ENCODE peak calls at places on chromosomes 7 and 10, in seven cellular contexts. R, S, K, J, Q, F and N are unnamed samples. For H3K4me1, the result is how much of the 10 kb centered on the place peaks cover.

GRCh38 chr7:66629222-66629658 is 559 bp downstream of the KCTD7 start:
- DNase-seq in R (no peak), S (no peak), K (peak), J (no peak), Q (no peak), F (no peak), N (no peak)

GRCh38 chr7:38107486-38107893 is 70.6 kb upstream of the STARD3NL start:
- DNase-seq in R (peak), S (peak), K (peak), J (peak), Q (peak), F (peak), N (peak)

GRCh38 chr7:12323415-12323814 is 80.2 kb downstream of the VWDE start:
- DNase-seq in R (no peak), S (no peak), K (no peak), J (no peak), Q (no peak), F (no peak), N (no peak)

GRCh38 chr10:83253272-83253671 is 886.0 kb upstream of the GHITM start:
- DNase-seq in R (no peak), S (no peak), K (no peak), J (no peak), Q (no peak), F (no peak), N (no peak)

GRCh38 chr7:51649-52048 is 140.7 kb upstream of the FAM20C start:
- DNase-seq in R (no peak), S (no peak), K (peak), J (no peak), Q (no peak), F (no peak), N (no peak)

GRCh38 chr7:83985766-83986165 is 208.8 kb downstream of the SEMA3A start:
- DNase-seq in R (no peak), S (no peak), K (no peak), J (no peak), Q (no peak), F (no peak), N (no peak)

GRCh38 chr7:24475573-24475972 is 97.7 kb upstream of the PALS2 start:
- DNase-seq in R (no peak), S (no peak), K (no peak), J (no peak), Q (no peak), F (no peak), N (no peak)

GRCh38 chr10:97805096-97805879 is 33.5 kb upstream of the SFRP5 start:
- DNase-seq in R (peak), S (no peak), K (no peak), J (peak), Q (no peak), F (peak), N (no peak)

GRCh38 chr7:47331179-47331565 is 250.7 kb downstream of the TNS3 start:
- DNase-seq in R (no peak), S (no peak), K (no peak), J (no peak), Q (no peak), F (no peak), N (no peak)

GRCh38 chr10:122263971-122264370 is 7.1 kb upstream of the BTBD16 start:
- DNase-seq in R (no peak), S (peak), K (no peak), J (no peak), Q (no peak), F (no peak), N (no peak)

GRCh38 chr7:6323936-6324701 is 51.7 kb upstream of the CYTH3 start:
- DNase-seq in R (no peak), S (no peak), K (no peak), J (no peak), Q (no peak), F (peak), N (no peak)

GRCh38 chr7:2967705-2968104 is 76.0 kb downstream of the CARD11 start:
- DNase-seq in R (no peak), S (no peak), K (no peak), J (no peak), Q (no peak), F (no peak), N (no peak)

GRCh38 chr10:33566001-33566400 is 231.5 kb upstream of the NRP1 start:
- DNase-seq in R (no peak), S (no peak), K (no peak), J (no peak), Q (no peak), F (no peak), N (no peak)

GRCh38 chr10:101767600-101767945 is 8.3 kb downstream of the FGF8 start:
- DNase-seq in R (no peak), S (no peak), K (no peak), J (no peak), Q (no peak), F (no peak), N (no peak)

GRCh38 chr7:3455826-3456444 is 154.9 kb downstream of the SDK1 start:
- DNase-seq in R (no peak), S (no peak), K (no peak), J (no peak), Q (no peak), F (no peak), N (no peak)

GRCh38 chr7:54885285-54885684 is 126.3 kb upstream of the SEC61G start:
- DNase-seq in R (no peak), S (no peak), K (no peak), J (no peak), Q (no peak), F (no peak), N (no peak)

GRCh38 chr7:98745722-98746318 is 124.0 kb downstream of the TMEM130 start:
- DNase-seq in R (peak), S (peak), K (peak), J (peak), Q (no peak), F (peak), N (peak)

GRCh38 chr7:128167316-128167691 is 73.8 kb upstream of the LEP start:
- DNase-seq in R (no peak), S (peak), K (no peak), J (peak), Q (no peak), F (no peak), N (no peak)

GRCh38 chr7:33534830-33535229 is 370.5 kb upstream of the BMPER start:
- DNase-seq in R (no peak), S (no peak), K (no peak), J (no peak), Q (no peak), F (no peak), N (no peak)

GRCh38 chr7:130961128-130961601 is 227.2 kb upstream of the KLF14 start:
- DNase-seq in R (peak), S (peak), K (no peak), J (peak), Q (no peak), F (no peak), N (no peak)

GRCh38 chr7:12814107-12814506 is 126.7 kb downstream of the ARL4A start:
- DNase-seq in R (no peak), S (no peak), K (no peak), J (no peak), Q (peak), F (no peak), N (no peak)

GRCh38 chr7:25777969-25778767 is 373.8 kb upstream of the NFE2L3 start:
- DNase-seq in R (no peak), S (no peak), K (no peak), J (no peak), Q (no peak), F (peak), N (no peak)

GRCh38 chr7:76318488-76319353 is 16.2 kb downstream of the HSPB1 start:
- DNase-seq in R (peak), S (peak), K (peak), J (peak), Q (no peak), F (peak), N (no peak)

GRCh38 chr10:31490858-31491504 is 172.0 kb downstream of the ZEB1 start:
- DNase-seq in R (no peak), S (peak), K (no peak), J (peak), Q (no peak), F (no peak), N (peak)

GRCh38 chr10:121675344-121675743 is 77.1 kb upstream of the FGFR2 start:
- DNase-seq in R (no peak), S (no peak), K (no peak), J (no peak), Q (no peak), F (no peak), N (no peak)

GRCh38 chr7:7965301-7965700 is 3.3 kb upstream of the GLCCI1 start:
- DNase-seq in R (no peak), S (no peak), K (no peak), J (no peak), Q (no peak), F (no peak), N (no peak)

GRCh38 chr10:14603539-14604102 is 171.1 kb downstream of the FAM107B start:
- DNase-seq in R (peak), S (no peak), K (no peak), J (no peak), Q (no peak), F (peak), N (no peak)

GRCh38 chr7:132930881-132931280 is 151.0 kb downstream of the CHCHD3 start:
- DNase-seq in R (no peak), S (peak), K (no peak), J (no peak), Q (no peak), F (no peak), N (no peak)

GRCh38 chr10:82674036-82674435 is 799.0 kb downstream of the NRG3 start:
- DNase-seq in R (no peak), S (no peak), K (no peak), J (no peak), Q (no peak), F (no peak), N (no peak)

GRCh38 chr10:29131952-29132820 is 156.7 kb upstream of the LYZL1 start:
- DNase-seq in R (no peak), S (no peak), K (no peak), J (no peak), Q (no peak), F (no peak), N (no peak)

GRCh38 chr7:145036592-145037386 is 200.9 kb upstream of the TPK1 start:
- DNase-seq in R (peak), S (peak), K (no peak), J (peak), Q (no peak), F (no peak), N (peak)

GRCh38 chr7:128217972-128218652 is 23.0 kb upstream of the LEP start:
- DNase-seq in R (no peak), S (peak), K (no peak), J (no peak), Q (no peak), F (no peak), N (no peak)

GRCh38 chr10:24351883-24352778 is 143.2 kb downstream of the KIAA1217 start:
- DNase-seq in R (no peak), S (no peak), K (no peak), J (no peak), Q (no peak), F (no peak), N (no peak)

DNA sequence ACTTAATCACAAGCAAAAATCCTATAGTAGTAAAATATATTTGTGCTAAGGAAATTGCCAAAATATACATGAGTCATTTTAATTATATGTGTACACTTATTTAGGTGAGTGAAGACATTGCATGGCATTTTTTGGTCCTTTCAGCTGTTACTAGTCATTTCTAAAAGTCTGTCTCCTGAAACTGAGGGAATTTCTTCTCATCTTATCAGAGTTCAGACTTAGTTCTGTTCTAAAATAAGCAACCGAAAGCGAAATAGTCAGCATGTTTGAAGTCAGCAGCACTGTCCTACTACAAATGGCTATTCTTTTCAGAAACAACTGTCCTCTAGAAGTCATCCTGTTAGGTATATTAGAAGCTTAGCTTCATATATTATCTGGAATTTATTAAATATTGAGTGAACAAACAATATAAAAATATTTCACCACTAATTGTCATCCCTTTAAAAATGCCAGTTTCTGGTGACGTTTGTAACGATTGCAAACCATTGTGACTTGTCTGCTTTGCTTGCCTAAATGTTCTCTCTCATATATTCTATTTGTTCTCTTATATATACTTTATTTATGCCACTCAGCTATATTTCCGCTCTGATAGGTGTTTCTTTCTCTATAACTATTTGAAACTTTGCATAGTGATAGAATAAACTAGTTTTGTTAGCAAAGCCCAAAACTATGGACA is 227.4 kb upstream of the KAT6B start:
- DNase-seq in R (no peak), S (no peak), K (no peak), J (no peak), Q (no peak), F (no peak), N (no peak)
- H3K27ac ChIP-seq in R (no peak), S (no peak), K (no peak), J (no peak), Q (no peak), F (no peak), N (no peak)

DNA sequence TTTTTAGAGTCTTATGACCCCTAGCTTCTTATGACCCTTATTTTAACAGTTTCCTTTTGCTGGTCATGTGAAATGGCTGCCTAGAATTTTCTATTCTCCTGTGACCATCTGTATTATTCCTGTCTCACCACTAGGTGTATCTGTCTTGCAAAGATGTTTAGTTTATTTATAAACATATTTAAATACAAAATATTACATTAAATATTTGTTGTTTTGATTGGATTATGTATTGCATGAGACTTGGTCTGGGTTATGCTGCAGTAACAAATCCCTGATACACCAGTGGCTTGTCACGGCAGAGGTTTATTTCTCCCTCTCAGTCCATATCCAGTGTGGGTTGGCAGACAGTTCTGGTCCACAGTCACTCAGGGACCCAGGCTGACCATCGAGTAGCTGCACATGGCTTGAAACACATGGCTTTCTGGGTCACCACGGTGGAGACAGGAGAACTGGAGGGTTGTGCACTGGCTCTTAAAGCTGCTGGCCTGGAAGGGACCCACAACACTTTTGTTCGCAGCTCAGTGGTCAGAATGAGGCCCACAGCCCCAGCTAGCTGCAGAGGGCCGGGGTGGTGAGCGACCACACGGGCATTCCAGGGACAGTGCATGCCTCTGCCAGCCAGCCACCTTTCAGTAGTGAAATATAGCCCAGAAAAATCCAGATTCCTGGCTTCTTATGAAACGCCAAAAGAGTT is 7.4 kb downstream of the RASSF4 start:
- DNase-seq in R (no peak), S (no peak), K (no peak), J (no peak), Q (no peak), F (no peak), N (no peak)
- H3K4me1 ChIP-seq in R (under half), S (under half), K (half or more), J (under half), Q (under half), F (half or more), N (under half)

GRCh38 chr10:90983940-90984549 is 63.2 kb upstream of the ANKRD1 start:
- DNase-seq in R (no peak), S (no peak), K (no peak), J (no peak), Q (no peak), F (no peak), N (no peak)
- H3K27ac ChIP-seq in R (no peak), S (no peak), K (no peak), J (no peak), Q (no peak), F (no peak), N (no peak)

GRCh38 chr10:77415311-77415960 is 222.2 kb downstream of the KCNMA1 start:
- DNase-seq in R (no peak), S (no peak), K (no peak), J (no peak), Q (no peak), F (no peak), N (no peak)
- H3K4me1 ChIP-seq in R (under half), S (under half), K (under half), J (under half), Q (under half), F (under half), N (half or more)

GRCh38 chr10:3464760-3465405 is 292.3 kb upstream of the PITRM1 start:
- DNase-seq in R (no peak), S (no peak), K (no peak), J (no peak), Q (no peak), F (no peak), N (no peak)
- H3K27ac ChIP-seq in R (no peak), S (peak), K (peak), J (no peak), Q (peak), F (peak), N (peak)

DNA sequence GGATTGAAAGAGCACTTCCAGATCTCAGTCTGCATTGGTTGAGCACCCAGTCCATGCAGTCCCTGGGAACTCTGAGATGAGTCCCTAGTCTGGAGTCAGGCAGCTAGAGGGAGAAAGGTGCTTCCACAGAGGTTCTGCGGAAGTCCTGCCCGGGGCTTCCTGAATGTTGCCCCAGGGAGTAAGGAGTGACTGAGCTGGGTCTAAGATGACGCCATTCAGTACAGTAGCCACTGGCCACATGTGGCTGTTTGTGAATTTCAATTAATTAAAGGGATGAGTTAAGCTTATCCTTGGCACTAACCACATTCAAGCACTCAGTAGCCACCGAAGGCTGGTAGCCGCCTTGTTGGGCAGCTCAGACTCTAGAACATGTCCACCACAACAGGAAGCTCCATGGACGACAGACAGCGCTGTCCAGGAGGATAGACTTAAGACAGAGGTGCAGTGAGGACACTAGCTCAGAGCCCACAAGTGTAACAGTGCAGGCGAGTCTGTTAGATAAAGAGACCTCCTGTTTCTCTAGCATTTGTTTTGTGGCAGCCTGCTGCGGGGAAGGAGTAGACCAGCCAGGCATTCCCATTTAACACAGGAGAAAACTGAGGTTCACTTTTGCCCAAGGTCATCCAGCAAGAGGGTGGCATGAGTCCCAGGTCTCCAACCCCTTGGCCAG is 101.6 kb upstream of the PPIF start:
- DNase-seq in R (no peak), S (no peak), K (no peak), J (no peak), Q (no peak), F (no peak), N (no peak)
- H3K4me1 ChIP-seq in R (half or more), S (under half), K (half or more), J (half or more), Q (under half), F (half or more), N (under half)